ENCODE peak calls at places on chromosomes 4 and X, in nine cellular contexts. E is body of pancreas, R is endothelial cell of umbilical vein, C is HepG2, V is A549, P is HCT116, K is stomach, F is ovary, I is suprapubic skin. D is an unnamed sample. For H3K4me1, the result is how much of the 10 kb centered on the place peaks cover.

GRCh38 chr4:7295201-7295916 is 103.0 kb downstream of the SORCS2 start:
- DNase-seq in E (peak), R (no peak), C (no peak), V (no peak), P (no peak), K (no peak), F (peak), I (no peak), D (no peak)

GRCh38 chr4:173529505-173530325 is at the start of gene HAND2:
- DNase-seq in E (peak), R (no peak), C (no peak), V (peak), P (no peak), K (no peak), F (peak), I (no peak), D (no peak)

GRCh38 chr4:15457401-15458201 is 12.1 kb upstream of the CC2D2A start:
- DNase-seq in E (no peak), R (peak), C (peak), V (peak), P (no peak), K (no peak), F (no peak), I (no peak), D (no peak)

GRCh38 chr4:63670735-63671134 is 738.5 kb downstream of the TECRL start:
- DNase-seq in E (no peak), R (no peak), C (no peak), V (no peak), P (no peak), K (no peak), F (no peak), I (no peak), D (no peak)

GRCh38 chr4:125140966-125141495 is 173.7 kb upstream of the FAT4 start:
- DNase-seq in E (no peak), R (no peak), C (no peak), V (no peak), P (no peak), K (no peak), F (no peak), I (no peak), D (no peak)

GRCh38 chr4:37908488-37909343 is 17.8 kb downstream of the TBC1D1 start:
- DNase-seq in E (no peak), R (no peak), C (no peak), V (no peak), P (no peak), K (no peak), F (no peak), I (no peak), D (no peak)

GRCh38 chrX:2464677-2465166 is 36.1 kb downstream of the DHRSX start:
- DNase-seq in E (no peak), R (no peak), C (no peak), V (peak), P (peak), K (no peak), F (no peak), I (no peak), D (no peak)

GRCh38 chr4:94758700-94759399 is 1.1 kb downstream of the BMPR1B start:
- DNase-seq in E (peak), R (peak), C (no peak), V (peak), P (no peak), K (no peak), F (peak), I (no peak), D (no peak)

GRCh38 chr4:18844726-18845125 is 823.2 kb upstream of the LCORL start:
- DNase-seq in E (no peak), R (no peak), C (no peak), V (no peak), P (no peak), K (no peak), F (no peak), I (no peak), D (no peak)

GRCh38 chrX:74925210-74926088 is at the start of gene NEXMIF:
- DNase-seq in E (peak), R (no peak), C (peak), V (peak), P (no peak), K (peak), F (peak), I (no peak), D (no peak)

GRCh38 chr4:110886270-110886669 is 263.4 kb upstream of the PITX2 start:
- DNase-seq in E (no peak), R (no peak), C (no peak), V (no peak), P (no peak), K (no peak), F (no peak), I (no peak), D (no peak)

GRCh38 chrX:85003655-85004244 is at the start of gene APOOL:
- DNase-seq in E (peak), R (peak), C (peak), V (peak), P (peak), K (peak), F (peak), I (peak), D (peak)

GRCh38 chrX:10158279-10158939 is 1.6 kb downstream of the CLCN4 start:
- DNase-seq in E (peak), R (peak), C (no peak), V (no peak), P (no peak), K (no peak), F (peak), I (no peak), D (no peak)

GRCh38 chrX:140431521-140431920 is 73.3 kb downstream of the SOX3 start:
- DNase-seq in E (no peak), R (no peak), C (no peak), V (no peak), P (no peak), K (no peak), F (no peak), I (no peak), D (no peak)

GRCh38 chrX:72003811-72004750 is 93.4 kb downstream of the NHSL2 start:
- DNase-seq in E (peak), R (peak), C (no peak), V (peak), P (peak), K (peak), F (peak), I (no peak), D (no peak)

GRCh38 chrX:1485033-1485432 is 32.3 kb upstream of the ASMTL start:
- DNase-seq in E (no peak), R (no peak), C (no peak), V (no peak), P (no peak), K (no peak), F (no peak), I (peak), D (no peak)

GRCh38 chr4:47839259-47839658 is 1.4 kb upstream of the CORIN start:
- DNase-seq in E (no peak), R (no peak), C (no peak), V (peak), P (no peak), K (no peak), F (no peak), I (peak), D (no peak)

GRCh38 chrX:10617964-10618342 is 2.4 kb downstream of the MID1 start:
- DNase-seq in E (no peak), R (peak), C (no peak), V (peak), P (no peak), K (peak), F (no peak), I (no peak), D (no peak)

GRCh38 chr4:154984148-154984547 is 203.1 kb downstream of the RBM46 start:
- DNase-seq in E (no peak), R (no peak), C (no peak), V (no peak), P (no peak), K (no peak), F (no peak), I (no peak), D (no peak)

GRCh38 chr4:56804551-56804950 is 16.9 kb downstream of the SPINK2 start:
- DNase-seq in E (no peak), R (no peak), C (no peak), V (no peak), P (no peak), K (no peak), F (no peak), I (no peak), D (no peak)

GRCh38 chr4:153781717-153782416 is 7.0 kb downstream of the SFRP2 start:
- DNase-seq in E (no peak), R (no peak), C (no peak), V (no peak), P (no peak), K (no peak), F (no peak), I (no peak), D (no peak)

GRCh38 chr4:181962321-181962720 is 280.9 kb upstream of the TENM3 start:
- DNase-seq in E (no peak), R (no peak), C (no peak), V (no peak), P (no peak), K (no peak), F (no peak), I (no peak), D (no peak)

GRCh38 chr4:2390780-2391490 is 27.5 kb downstream of the ZFYVE28 start:
- DNase-seq in E (no peak), R (no peak), C (no peak), V (no peak), P (no peak), K (no peak), F (no peak), I (no peak), D (no peak)

GRCh38 chr4:128320656-128321055 is 33.0 kb upstream of the PGRMC2 start:
- DNase-seq in E (no peak), R (no peak), C (no peak), V (no peak), P (no peak), K (no peak), F (no peak), I (no peak), D (no peak)

GRCh38 chrX:16258936-16259335 is 91.7 kb downstream of the MAGEB17 start:
- DNase-seq in E (no peak), R (no peak), C (no peak), V (no peak), P (no peak), K (no peak), F (no peak), I (no peak), D (no peak)

GRCh38 chrX:69614896-69615295 is 1.0 kb upstream of the EDA start:
- DNase-seq in E (no peak), R (no peak), C (no peak), V (no peak), P (no peak), K (no peak), F (no peak), I (no peak), D (no peak)

GRCh38 chrX:119089619-119090018 is 16.8 kb downstream of the CT47C1 start:
- DNase-seq in E (no peak), R (no peak), C (no peak), V (no peak), P (no peak), K (no peak), F (no peak), I (no peak), D (no peak)

GRCh38 chrX:41491267-41492004 is 44.3 kb downstream of the NYX start:
- DNase-seq in E (no peak), R (peak), C (no peak), V (peak), P (peak), K (no peak), F (no peak), I (no peak), D (no peak)

GRCh38 chr4:73599182-73599581 is 21.1 kb downstream of the RASSF6 start:
- DNase-seq in E (peak), R (peak), C (peak), V (peak), P (peak), K (peak), F (peak), I (no peak), D (no peak)

GRCh38 chr4:9971711-9972110 is 49.6 kb downstream of the SLC2A9 start:
- DNase-seq in E (no peak), R (no peak), C (no peak), V (no peak), P (no peak), K (no peak), F (no peak), I (no peak), D (no peak)

GRCh38 chr4:5142726-5143125 is 91.4 kb downstream of the STK32B start:
- DNase-seq in E (peak), R (peak), C (peak), V (peak), P (peak), K (peak), F (no peak), I (no peak), D (no peak)

GRCh38 chrX:129653985-129654651 is 638 bp downstream of the APLN start:
- DNase-seq in E (peak), R (no peak), C (no peak), V (peak), P (no peak), K (peak), F (peak), I (no peak), D (no peak)

GRCh38 chr4:170339522-170339921 is 249.8 kb upstream of the AADAT start:
- DNase-seq in E (no peak), R (no peak), C (no peak), V (no peak), P (peak), K (no peak), F (no peak), I (no peak), D (no peak)

GRCh38 chrX:153631931-153632611 is 14.9 kb upstream of the DUSP9 start:
- DNase-seq in E (no peak), R (no peak), C (no peak), V (no peak), P (no peak), K (no peak), F (peak), I (no peak), D (no peak)

GRCh38 chr4:4619821-4620220 is 78.0 kb upstream of the STX18 start:
- DNase-seq in E (no peak), R (no peak), C (no peak), V (no peak), P (no peak), K (no peak), F (no peak), I (no peak), D (no peak)

GRCh38 chr4:76504613-76505465 is 69.8 kb downstream of the SHROOM3 start:
- DNase-seq in E (no peak), R (peak), C (peak), V (peak), P (peak), K (no peak), F (no peak), I (no peak), D (no peak)

GRCh38 chr4:116499-116898 is 7.8 kb upstream of the ZNF718 start:
- DNase-seq in E (no peak), R (no peak), C (no peak), V (no peak), P (no peak), K (no peak), F (no peak), I (no peak), D (no peak)
- H3K4me1 ChIP-seq in E (under half), R (under half), C (under half), V (under half), P (under half), K (under half), F (under half), I (under half), D (under half)

GRCh38 chr4:40553995-40554394 is 75.7 kb downstream of the RBM47 start:
- DNase-seq in E (no peak), R (no peak), C (no peak), V (no peak), P (no peak), K (no peak), F (no peak), I (no peak), D (no peak)
- TF ChIP-seq POLR2A in E (no peak), R (no peak), C (no peak), V (no peak), P (no peak), K (no peak), F (no peak), I (no peak), D (no peak)

GRCh38 chr4:52966172-52966571 is 104.1 kb downstream of the RASL11B start:
- DNase-seq in E (no peak), R (no peak), C (no peak), V (no peak), P (no peak), K (no peak), F (no peak), I (no peak), D (no peak)

GRCh38 chr4:52964561-52964960 is 102.4 kb downstream of the RASL11B start:
- DNase-seq in E (no peak), R (no peak), C (no peak), V (no peak), P (no peak), K (no peak), F (no peak), I (no peak), D (no peak)

GRCh38 chr4:52966781-52967180 is 104.7 kb downstream of the RASL11B start:
- DNase-seq in E (no peak), R (no peak), C (no peak), V (no peak), P (no peak), K (no peak), F (no peak), I (no peak), D (no peak)

GRCh38 chr4:52961666-52962412 is 99.7 kb downstream of the RASL11B start:
- DNase-seq in E (peak), R (no peak), C (no peak), V (no peak), P (no peak), K (no peak), F (no peak), I (no peak), D (no peak)

GRCh38 chr4:52963976-52964375 is 101.9 kb downstream of the RASL11B start:
- DNase-seq in E (no peak), R (no peak), C (no peak), V (no peak), P (no peak), K (no peak), F (no peak), I (no peak), D (no peak)
- H3K4me1 ChIP-seq in E (under half), R (under half), C (under half), V (under half), P (under half), K (under half), F (under half), I (under half), D (under half)

DNA sequence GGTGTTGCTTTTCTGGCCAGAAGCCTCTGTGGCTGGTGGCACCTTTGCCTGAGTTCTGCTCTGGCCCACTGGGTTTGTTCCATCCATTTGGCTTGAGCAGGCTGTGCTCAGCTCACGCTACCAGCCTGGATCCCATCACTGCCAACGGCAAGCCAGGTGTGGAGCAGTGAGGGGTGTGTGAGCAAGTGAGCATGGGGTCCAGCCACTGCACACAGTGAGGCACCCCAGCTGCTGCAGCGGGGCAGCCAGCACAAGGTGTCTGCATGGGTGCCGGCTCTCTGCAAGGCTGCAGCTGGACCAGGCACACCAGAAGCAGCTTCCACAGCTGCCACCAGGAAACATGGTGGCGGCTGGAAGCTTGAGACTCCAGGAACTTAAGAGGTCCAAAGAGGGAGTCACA is 46.8 kb downstream of the ARAP2 start:
- DNase-seq in E (no peak), R (no peak), C (no peak), V (no peak), P (no peak), K (no peak), F (no peak), I (no peak), D (no peak)
- TF ChIP-seq POLR2A in E (no peak), R (no peak), C (no peak), V (no peak), P (no peak), K (no peak), F (no peak), I (no peak), D (no peak)

GRCh38 chrX:37800762-37801161 is 20.9 kb downstream of the CYBB start:
- DNase-seq in E (no peak), R (no peak), C (no peak), V (no peak), P (no peak), K (no peak), F (no peak), I (no peak), D (no peak)

GRCh38 chrX:37802028-37802427 is 22.2 kb downstream of the CYBB start:
- DNase-seq in E (no peak), R (no peak), C (no peak), V (no peak), P (no peak), K (no peak), F (no peak), I (no peak), D (no peak)

GRCh38 chrX:37803057-37803456 is 23.2 kb downstream of the CYBB start:
- DNase-seq in E (no peak), R (no peak), C (no peak), V (no peak), P (no peak), K (no peak), F (no peak), I (no peak), D (no peak)
- H3K4me1 ChIP-seq in E (under half), R (under half), C (under half), V (under half), P (under half), K (under half), F (under half), I (under half), D (under half)

GRCh38 chr4:119939066-119939995 is 127.3 kb downstream of the MAD2L1 start:
- DNase-seq in E (no peak), R (no peak), C (no peak), V (no peak), P (no peak), K (no peak), F (no peak), I (no peak), D (no peak)

GRCh38 chr4:119940557-119940956 is 126.1 kb downstream of the MAD2L1 start:
- DNase-seq in E (no peak), R (no peak), C (no peak), V (no peak), P (no peak), K (no peak), F (no peak), I (no peak), D (no peak)

GRCh38 chr4:119946359-119946758 is 120.3 kb downstream of the MAD2L1 start:
- DNase-seq in E (no peak), R (no peak), C (no peak), V (no peak), P (no peak), K (no peak), F (no peak), I (no peak), D (no peak)

GRCh38 chr4:119942806-119943205 is 123.8 kb downstream of the MAD2L1 start:
- DNase-seq in E (no peak), R (no peak), C (no peak), V (no peak), P (no peak), K (no peak), F (no peak), I (no peak), D (no peak)
- TF ChIP-seq POLR2A in E (no peak), R (no peak), C (no peak), V (no peak), P (no peak), K (no peak), F (no peak), I (no peak), D (no peak)

GRCh38 chr4:41143721-41144379 is 70.5 kb downstream of the APBB2 start:
- DNase-seq in E (no peak), R (peak), C (no peak), V (no peak), P (no peak), K (no peak), F (no peak), I (no peak), D (no peak)
- H3K4me1 ChIP-seq in E (under half), R (half or more), C (half or more), V (under half), P (half or more), K (half or more), F (under half), I (half or more), D (half or more)